ENCODE peak calls at places on chromosomes 5 and 9, in seven cellular contexts. F is CD4-positive, alpha-beta memory T cell; Y is heart right ventricle; Z is HT1080; T is lower lobe of right lung; U is H9; A is fibroblast of lung. W is an unnamed sample.

GRCh38 chr9:78021692-78022091 is 9.9 kb downstream of the GNAQ start:
- DNase-seq in A (no peak), Y (no peak), U (no peak), F (no peak), T (peak), Z (no peak), W (no peak)

GRCh38 chr5:14216902-14217301 is 73.8 kb downstream of the TRIO start:
- DNase-seq in U (peak), Y (no peak), F (no peak), T (peak), A (no peak), Z (no peak), W (no peak)

GRCh38 chr9:110329676-110330235 is 7.9 kb downstream of the TXNDC8 start:
- DNase-seq in Y (no peak), T (no peak), Z (no peak), A (no peak), F (no peak), U (no peak), W (no peak)

GRCh38 chr9:13588151-13589043 is 308.9 kb upstream of the MPDZ start:
- DNase-seq in T (no peak), U (no peak), Y (peak), A (peak), Z (peak), F (no peak), W (no peak)

GRCh38 chr5:132025403-132025971 is 14.0 kb upstream of the ACSL6 start:
- DNase-seq in U (no peak), T (no peak), Y (no peak), F (no peak), A (no peak), Z (no peak), W (no peak)

GRCh38 chr9:97398999-97399758 is 12.7 kb upstream of the TDRD7 start:
- DNase-seq in U (peak), A (peak), Y (peak), T (peak), Z (peak), F (peak), W (peak)

GRCh38 chr9:37996050-37996811 is 72.8 kb downstream of the SHB start:
- DNase-seq in A (no peak), Z (no peak), Y (no peak), U (no peak), T (no peak), F (no peak), W (no peak)

GRCh38 chr5:172447646-172448365 is 6.5 kb downstream of the SH3PXD2B start:
- DNase-seq in Y (no peak), T (no peak), U (no peak), A (no peak), Z (no peak), F (no peak), W (no peak)

GRCh38 chr9:88678431-88678830 is 143.5 kb downstream of the NXNL2 start:
- DNase-seq in Y (no peak), F (no peak), T (no peak), U (no peak), Z (no peak), A (no peak), W (no peak)